ENCODE peak calls at places on chromosomes 16 and 17, in four cellular contexts. One of them, this sample, is unnamed.

GRCh38 chr17:64385187-64386083 is 5.2 kb downstream of the PECAM1 start:
- DNase-seq in GM13976: no peak
- DNase-seq in GM13977: no peak
- DNase-seq in COR-L47: no peak
- DNase-seq in this sample: no peak

GRCh38 chr17:4074831-4075495 is 67.9 kb downstream of the ZZEF1 start:
- DNase-seq in COR-L47: no peak
- DNase-seq in GM13977: peak
- DNase-seq in GM13976: peak
- DNase-seq in this sample: peak

GRCh38 chr17:68684860-68685493 is 83.8 kb upstream of the FAM20A start:
- DNase-seq in GM13977: no peak
- DNase-seq in GM13976: no peak
- DNase-seq in COR-L47: no peak
- DNase-seq in this sample: no peak

GRCh38 chr17:81340606-81341346 is 45.7 kb upstream of the SLC38A10 start:
- DNase-seq in GM13977: no peak
- DNase-seq in COR-L47: no peak
- DNase-seq in GM13976: no peak
- DNase-seq in this sample: no peak

GRCh38 chr17:82333279-82334171 is at the start of gene SECTM1:
- DNase-seq in COR-L47: peak
- DNase-seq in GM13976: no peak
- DNase-seq in GM13977: no peak
- DNase-seq in this sample: no peak

GRCh38 chr17:18184143-18185007 is 747 bp downstream of the ALKBH5 start:
- DNase-seq in GM13976: peak
- DNase-seq in COR-L47: no peak
- DNase-seq in GM13977: peak
- DNase-seq in this sample: peak

GRCh38 chr16:27759301-27759871 is 209.4 kb downstream of the KATNIP start:
- DNase-seq in GM13976: no peak
- DNase-seq in GM13977: no peak
- DNase-seq in COR-L47: no peak
- DNase-seq in this sample: no peak

GRCh38 chr17:7132511-7133094 is 18.0 kb upstream of the ASGR2 start:
- DNase-seq in COR-L47: no peak
- DNase-seq in GM13977: peak
- DNase-seq in GM13976: peak
- DNase-seq in this sample: no peak

GRCh38 chr17:19546289-19547065 is 12.8 kb downstream of the SLC47A1 start:
- DNase-seq in COR-L47: no peak
- DNase-seq in GM13977: no peak
- DNase-seq in GM13976: no peak
- DNase-seq in this sample: peak

GRCh38 chr17:60641810-60642220 is 35.8 kb upstream of the BCAS3 start:
- DNase-seq in COR-L47: peak
- DNase-seq in GM13976: peak
- DNase-seq in GM13977: peak
- DNase-seq in this sample: peak

GRCh38 chr16:49458656-49459445 is 85.2 kb downstream of the C16orf78 start:
- DNase-seq in GM13977: no peak
- DNase-seq in GM13976: no peak
- DNase-seq in COR-L47: no peak
- DNase-seq in this sample: no peak

GRCh38 chr16:30777591-30778297 is 9.3 kb downstream of the ZNF629 start:
- DNase-seq in COR-L47: no peak
- DNase-seq in GM13976: no peak
- DNase-seq in GM13977: no peak
- DNase-seq in this sample: no peak

GRCh38 chr17:47810200-47810821 is 11.3 kb downstream of the OSBPL7 start:
- DNase-seq in GM13976: peak
- DNase-seq in GM13977: no peak
- DNase-seq in COR-L47: no peak
- DNase-seq in this sample: no peak

GRCh38 chr16:23254338-23254737 is 47.8 kb upstream of the SCNN1B start:
- DNase-seq in COR-L47: no peak
- DNase-seq in GM13977: no peak
- DNase-seq in GM13976: no peak
- DNase-seq in this sample: no peak

GRCh38 chr16:21646721-21647561 is 5.5 kb downstream of the IGSF6 start:
- DNase-seq in GM13977: peak
- DNase-seq in COR-L47: no peak
- DNase-seq in GM13976: peak
- DNase-seq in this sample: no peak

GRCh38 chr17:31581022-31581483 is 189.6 kb downstream of the RAB11FIP4 start:
- DNase-seq in COR-L47: peak
- DNase-seq in GM13977: no peak
- DNase-seq in GM13976: no peak
- DNase-seq in this sample: peak

GRCh38 chr16:4288148-4288921 is 15.5 kb upstream of the TFAP4 start:
- DNase-seq in COR-L47: peak
- DNase-seq in GM13976: peak
- DNase-seq in GM13977: peak
- DNase-seq in this sample: peak

GRCh38 chr16:23424292-23424958 is 28.6 kb downstream of the COG7 start:
- DNase-seq in GM13976: no peak
- DNase-seq in COR-L47: peak
- DNase-seq in GM13977: no peak
- DNase-seq in this sample: no peak

GRCh38 chr16:75506567-75506966 is 11.3 kb upstream of the CHST6 start:
- DNase-seq in GM13977: no peak
- DNase-seq in COR-L47: no peak
- DNase-seq in GM13976: no peak
- DNase-seq in this sample: no peak

GRCh38 chr17:78416791-78417530 is 38.5 kb downstream of the PGS1 start:
- DNase-seq in COR-L47: no peak
- DNase-seq in GM13976: no peak
- DNase-seq in GM13977: no peak
- DNase-seq in this sample: no peak

GRCh38 chr16:50396770-50397525 is 28.2 kb upstream of the BRD7 start:
- DNase-seq in GM13976: no peak
- DNase-seq in GM13977: no peak
- DNase-seq in COR-L47: no peak
- DNase-seq in this sample: no peak

GRCh38 chr17:40953876-40954275 is 12.9 kb downstream of the KRT39 start:
- DNase-seq in COR-L47: no peak
- DNase-seq in GM13976: no peak
- DNase-seq in GM13977: no peak
- DNase-seq in this sample: no peak

GRCh38 chr17:15999974-16000827 is 577 bp downstream of the TTC19 start:
- DNase-seq in GM13977: no peak
- DNase-seq in COR-L47: no peak
- DNase-seq in GM13976: no peak
- DNase-seq in this sample: peak

GRCh38 chr17:74133726-74134125 is 69.8 kb upstream of the RPL38 start:
- DNase-seq in COR-L47: no peak
- DNase-seq in GM13977: no peak
- DNase-seq in GM13976: no peak
- DNase-seq in this sample: no peak

GRCh38 chr17:81039854-81040758 is 5.2 kb downstream of the BAIAP2 start:
- DNase-seq in GM13977: no peak
- DNase-seq in GM13976: no peak
- DNase-seq in COR-L47: peak
- DNase-seq in this sample: no peak

GRCh38 chr16:79770244-79771064 is 169.9 kb upstream of the MAF start:
- DNase-seq in GM13976: peak
- DNase-seq in COR-L47: no peak
- DNase-seq in GM13977: peak
- DNase-seq in this sample: peak

GRCh38 chr16:63530208-63530607 is 1494.0 kb upstream of the CDH8 start:
- DNase-seq in GM13976: no peak
- DNase-seq in COR-L47: no peak
- DNase-seq in GM13977: no peak
- DNase-seq in this sample: peak

GRCh38 chr17:73261952-73262675 is 434 bp upstream of the CPSF4L start:
- DNase-seq in GM13976: no peak
- DNase-seq in COR-L47: peak
- DNase-seq in GM13977: no peak
- DNase-seq in this sample: peak

GRCh38 chr16:78538919-78539318 is 439.5 kb downstream of the WWOX start:
- DNase-seq in GM13977: no peak
- DNase-seq in GM13976: no peak
- DNase-seq in COR-L47: no peak
- DNase-seq in this sample: no peak

GRCh38 chr17:19317359-19318095 is 45.0 kb downstream of the B9D1 start:
- DNase-seq in COR-L47: no peak
- DNase-seq in GM13976: peak
- DNase-seq in GM13977: no peak
- DNase-seq in this sample: peak

GRCh38 chr16:84194470-84195200 is 3.7 kb downstream of the ADAD2 start:
- DNase-seq in COR-L47: no peak
- DNase-seq in GM13977: peak
- DNase-seq in GM13976: no peak
- DNase-seq in this sample: no peak

GRCh38 chr16:80300876-80301275 is 239.9 kb upstream of the DYNLRB2 start:
- DNase-seq in COR-L47: no peak
- DNase-seq in GM13976: no peak
- DNase-seq in GM13977: no peak
- DNase-seq in this sample: no peak

GRCh38 chr17:4858068-4858879 is 25.1 kb downstream of the MINK1 start:
- DNase-seq in GM13976: no peak
- DNase-seq in GM13977: no peak
- DNase-seq in COR-L47: no peak
- DNase-seq in this sample: peak

GRCh38 chr17:20278805-20279204 is 188.5 kb downstream of the LGALS9B start:
- DNase-seq in GM13976: no peak
- DNase-seq in COR-L47: no peak
- DNase-seq in GM13977: no peak
- DNase-seq in this sample: no peak

GRCh38 chr16:46972971-46973456 is 460 bp downstream of the DNAJA2 start:
- DNase-seq in GM13976: peak
- DNase-seq in GM13977: peak
- DNase-seq in COR-L47: no peak
- DNase-seq in this sample: peak

GRCh38 chr16:89315791-89316581 is 98.5 kb downstream of the ZNF778 start:
- DNase-seq in GM13977: peak
- DNase-seq in GM13976: peak
- DNase-seq in COR-L47: peak
- DNase-seq in this sample: no peak